ENCODE peak calls at places on chromosomes 13 and 19, in five cellular contexts. E, U, G, A and Z are unnamed samples. For H3K4me1, the result is how much of the 10 kb centered on the place peaks cover.

GRCh38 chr19:18284710-18285430 is 3.4 kb upstream of the JUND start:
- DNase-seq in E (no peak), U (peak), G (no peak), A (no peak), Z (no peak)

GRCh38 chr19:38564981-38565685 is 52.6 kb downstream of the MAP4K1 start:
- DNase-seq in E (no peak), U (no peak), G (no peak), A (no peak), Z (no peak)

GRCh38 chr13:44854264-44855060 is 134.8 kb downstream of the NUFIP1 start:
- DNase-seq in E (no peak), U (no peak), G (peak), A (no peak), Z (no peak)

GRCh38 chr13:32056316-32056715 is 24.7 kb downstream of the FRY start:
- DNase-seq in E (no peak), U (no peak), G (peak), A (no peak), Z (no peak)

GRCh38 chr13:34361528-34361927 is 543.6 kb downstream of the RFC3 start:
- DNase-seq in E (no peak), U (no peak), G (no peak), A (no peak), Z (no peak)

GRCh38 chr13:98327326-98328314 is 150.6 kb upstream of the RNF113B start:
- DNase-seq in E (no peak), U (no peak), G (no peak), A (no peak), Z (no peak)

GRCh38 chr13:113882266-113882627 is 18.4 kb upstream of the GAS6 start:
- DNase-seq in E (no peak), U (no peak), G (no peak), A (no peak), Z (peak)

GRCh38 chr19:1235625-1236538 is 1.9 kb downstream of the CBARP start:
- DNase-seq in E (no peak), U (no peak), G (no peak), A (no peak), Z (no peak)

GRCh38 chr13:35832551-35832950 is 298.6 kb downstream of the DCLK1 start:
- DNase-seq in E (no peak), U (no peak), G (no peak), A (no peak), Z (no peak)

GRCh38 chr19:57269515-57270250 is 10.6 kb upstream of the ZNF460 start:
- DNase-seq in E (no peak), U (no peak), G (no peak), A (no peak), Z (no peak)
- H3K4me1 ChIP-seq in E (under half), U (under half), G (under half), A (under half), Z (under half)

GRCh38 chr13:95437561-95437960 is 115.0 kb upstream of the CLDN10 start:
- DNase-seq in E (no peak), U (no peak), G (no peak), A (no peak), Z (no peak)

GRCh38 chr13:95438297-95438696 is 114.2 kb upstream of the CLDN10 start:
- DNase-seq in E (no peak), U (no peak), G (no peak), A (no peak), Z (no peak)

GRCh38 chr13:95441326-95441725 is 111.2 kb upstream of the CLDN10 start:
- DNase-seq in E (no peak), U (no peak), G (no peak), A (no peak), Z (no peak)

GRCh38 chr13:95445116-95445515 is 107.4 kb upstream of the CLDN10 start:
- DNase-seq in E (no peak), U (no peak), G (no peak), A (no peak), Z (no peak)

GRCh38 chr13:95440441-95441088 is 112.0 kb upstream of the CLDN10 start:
- DNase-seq in E (no peak), U (no peak), G (no peak), A (no peak), Z (no peak)
- H3K4me1 ChIP-seq in E (under half), U (under half), G (under half), A (under half), Z (under half)

GRCh38 chr13:110359840-110360301 is 52.8 kb downstream of the COL4A2 start:
- DNase-seq in E (no peak), U (no peak), G (no peak), A (no peak), Z (no peak)

GRCh38 chr13:110363009-110363408 is 55.9 kb downstream of the COL4A2 start:
- DNase-seq in E (peak), U (no peak), G (no peak), A (no peak), Z (no peak)

GRCh38 chr13:110358381-110358780 is 51.3 kb downstream of the COL4A2 start:
- DNase-seq in E (no peak), U (no peak), G (no peak), A (no peak), Z (no peak)

GRCh38 chr13:110361365-110361911 is 54.4 kb downstream of the COL4A2 start:
- DNase-seq in E (peak), U (no peak), G (no peak), A (no peak), Z (peak)

GRCh38 chr13:110360598-110360997 is 53.5 kb downstream of the COL4A2 start:
- DNase-seq in E (no peak), U (no peak), G (no peak), A (no peak), Z (no peak)
- H3K4me1 ChIP-seq in E (half or more), U (under half), G (under half), A (under half), Z (under half)

DNA sequence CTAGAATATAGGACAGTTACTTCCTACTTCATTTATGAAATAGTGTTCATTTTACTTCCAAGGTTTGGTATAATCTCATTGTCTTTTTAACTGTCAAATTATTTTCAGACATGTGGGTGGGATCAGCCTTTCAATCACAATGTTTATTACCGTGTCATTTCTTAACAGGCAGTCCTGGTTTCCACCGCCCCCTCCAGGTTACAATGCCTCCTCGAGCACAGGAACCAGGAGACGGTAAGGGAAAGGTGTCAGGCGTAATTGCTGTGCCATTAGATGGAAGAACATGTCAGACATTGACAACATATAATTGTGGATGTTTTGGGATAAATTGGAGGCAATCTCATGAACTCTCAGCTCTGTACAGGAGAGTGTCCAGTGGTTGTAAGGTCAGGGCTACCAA is 36.5 kb downstream of the SCEL start:
- DNase-seq in E (no peak), U (no peak), G (no peak), A (no peak), Z (no peak)
- H3K4me1 ChIP-seq in E (under half), U (under half), G (under half), A (under half), Z (under half)

GRCh38 chr19:12938536-12939291 is at the start of gene CALR:
- DNase-seq in E (peak), U (no peak), G (peak), A (no peak), Z (no peak)

GRCh38 chr19:12939292-12939606 is 840 bp downstream of the CALR start:
- DNase-seq in E (peak), U (no peak), G (no peak), A (no peak), Z (peak)

GRCh38 chr19:12943437-12944044 is 2.1 kb upstream of the RAD23A start:
- DNase-seq in E (no peak), U (no peak), G (no peak), A (no peak), Z (no peak)

GRCh38 chr19:12939908-12940533 is 1.6 kb downstream of the CALR start:
- DNase-seq in E (no peak), U (no peak), G (no peak), A (no peak), Z (no peak)

GRCh38 chr19:12940897-12941296 is 2.5 kb downstream of the CALR start:
- DNase-seq in E (no peak), U (no peak), G (no peak), A (no peak), Z (no peak)
- H3K4me1 ChIP-seq in E (under half), U (half or more), G (under half), A (under half), Z (under half)

DNA sequence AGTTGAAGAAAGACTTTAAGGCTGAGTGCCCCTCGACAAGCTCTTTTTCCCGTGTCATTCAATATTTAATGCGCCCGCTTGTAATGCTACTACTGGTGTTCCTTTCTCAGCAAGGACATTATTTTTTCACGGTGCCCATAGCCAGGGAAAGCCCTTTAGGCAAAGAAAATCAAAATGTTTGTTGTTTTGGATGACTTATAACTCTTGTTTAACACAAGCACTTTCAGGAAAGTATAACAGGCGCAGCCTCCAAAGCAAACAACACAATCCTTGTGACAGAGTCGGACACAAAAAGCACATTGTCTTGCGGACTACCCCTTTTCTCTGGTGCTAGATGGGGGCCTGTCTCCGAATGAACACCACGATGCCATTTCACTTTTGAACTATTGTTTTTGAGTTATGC is 12.4 kb downstream of the ZIC5 start:
- DNase-seq in E (no peak), U (no peak), G (no peak), A (no peak), Z (no peak)
- H3K4me1 ChIP-seq in E (under half), U (under half), G (under half), A (under half), Z (under half)

GRCh38 chr19:34560229-34560628 is 78.7 kb downstream of the WTIP start:
- DNase-seq in E (no peak), U (no peak), G (no peak), A (no peak), Z (no peak)
- H3K4me1 ChIP-seq in E (under half), U (under half), G (under half), A (under half), Z (under half)

GRCh38 chr19:13094285-13094595 is 8.4 kb downstream of the LYL1 start:
- DNase-seq in E (peak), U (no peak), G (no peak), A (no peak), Z (no peak)

GRCh38 chr19:13094771-13095392 is 7.8 kb downstream of the LYL1 start:
- DNase-seq in E (no peak), U (peak), G (no peak), A (no peak), Z (no peak)

GRCh38 chr19:13096968-13097330 is 5.7 kb downstream of the LYL1 start:
- DNase-seq in E (no peak), U (peak), G (no peak), A (no peak), Z (no peak)

GRCh38 chr19:13095934-13096890 is 6.4 kb downstream of the LYL1 start:
- DNase-seq in E (peak), U (peak), G (no peak), A (no peak), Z (no peak)

DNA sequence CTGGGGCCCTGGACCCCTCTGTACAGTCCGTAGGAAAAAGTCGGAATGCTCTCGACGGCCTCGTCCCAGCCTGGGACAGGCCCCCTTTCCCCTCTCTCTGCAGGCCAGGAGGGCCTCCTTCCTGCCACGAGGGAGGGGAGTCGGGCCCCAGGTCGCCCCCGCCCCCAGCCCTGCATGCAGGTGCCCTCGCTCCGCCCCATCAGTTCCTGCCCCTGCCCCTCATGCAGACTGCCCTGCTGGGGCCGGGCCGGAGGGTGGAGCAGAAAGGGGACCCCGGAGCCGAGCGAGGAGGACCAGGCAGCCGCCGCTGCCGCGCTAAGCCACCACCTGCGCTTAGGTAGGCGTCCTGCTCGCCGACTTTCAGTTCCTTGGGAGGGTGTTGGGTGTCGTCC is 7.3 kb downstream of the LYL1 start:
- DNase-seq in E (no peak), U (peak), G (no peak), A (no peak), Z (peak)
- H3K4me1 ChIP-seq in E (half or more), U (half or more), G (under half), A (under half), Z (under half)

GRCh38 chr19:48490980-48491792 is 20.4 kb downstream of the LMTK3 start:
- DNase-seq in E (no peak), U (peak), G (peak), A (no peak), Z (peak)
- H3K4me1 ChIP-seq in E (under half), U (under half), G (under half), A (under half), Z (under half)

DNA sequence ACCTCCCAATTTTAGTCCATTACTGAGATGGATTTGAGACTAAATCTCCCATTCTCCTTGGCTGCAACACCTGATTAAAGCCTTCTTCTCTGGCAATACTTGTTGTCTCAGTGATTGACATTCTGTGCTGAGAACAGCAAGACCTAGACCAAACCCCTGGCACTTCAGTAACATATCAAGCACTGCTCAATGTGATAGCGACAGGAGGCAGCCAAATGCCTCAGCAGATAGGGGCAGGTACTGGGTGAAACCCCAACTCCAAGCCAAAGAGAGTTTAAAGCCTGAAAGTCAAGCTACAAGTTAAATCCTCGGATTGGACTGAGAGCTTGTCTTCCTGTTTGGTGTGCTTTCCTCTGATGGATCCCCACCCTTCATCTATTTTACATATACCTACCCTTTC is 52.7 kb downstream of the STARD13 start:
- DNase-seq in E (no peak), U (no peak), G (no peak), A (no peak), Z (no peak)
- H3K4me1 ChIP-seq in E (half or more), U (under half), G (under half), A (under half), Z (under half)